ENCODE peak calls at places on chromosomes 7 and 10, in ten cellular contexts. A is H9, O is endothelial cell of umbilical vein, R is OCI-LY7, D is astrocyte, E is GM23248, I is fibroblast of lung, S is PC-9, T is H1, K is MM.1S. F is an unnamed sample.
A peak's percentile ranks its signal among the peaks of the same experiment; 100 is the strongest.

GRCh38 chr7:94345907-94346306 is 48.8 kb upstream of the COL1A2 start:
- DNase-seq in A (no peak), O (no peak), R (no peak), D (no peak), E (no peak), I (no peak), S (no peak), T (no peak), K (no peak), F (no peak)

GRCh38 chr7:39333701-39334100 is 232.5 kb upstream of the YAE1 start:
- DNase-seq in A (no peak), O (no peak), R (no peak), D (no peak), E (no peak), I (no peak), S (no peak), T (no peak), K (no peak), F (no peak)

GRCh38 chr10:29588640-29589421 is 45.9 kb downstream of the SVIL start:
- DNase-seq in A (no peak), O (peak; percentile 34), R (no peak), D (peak; percentile 47), E (peak; percentile 68), I (peak; percentile 34), S (peak; percentile 77), T (no peak), K (no peak), F (no peak)

GRCh38 chr10:21138769-21139324 is 241.7 kb upstream of the NEBL start:
- DNase-seq in A (no peak), O (no peak), R (no peak), D (no peak), E (no peak), I (peak; percentile 31), S (no peak), T (no peak), K (no peak), F (no peak)

GRCh38 chr10:7501157-7501556 is 90.3 kb upstream of the SFMBT2 start:
- DNase-seq in A (no peak), O (no peak), R (no peak), D (no peak), E (no peak), I (no peak), S (no peak), T (no peak), K (no peak), F (peak; percentile 68)

GRCh38 chr10:74150151-74151056 is at the start of gene AP3M1:
- DNase-seq in A (peak; percentile 88), O (peak; percentile 82), R (peak; percentile 94), D (peak; percentile 17), E (peak; percentile 90), I (no peak), S (peak; percentile 85), T (peak; percentile 90), K (peak; percentile 90), F (peak; percentile 85)

GRCh38 chr7:86733783-86734182 is 90.1 kb downstream of the GRM3 start:
- DNase-seq in A (no peak), O (no peak), R (peak; percentile 27), D (peak; percentile 11), E (peak; percentile 27), I (no peak), S (no peak), T (no peak), K (no peak), F (peak; percentile 8)

GRCh38 chr10:128386231-128386630 is 260.0 kb upstream of the MKI67 start:
- DNase-seq in A (no peak), O (no peak), R (no peak), D (no peak), E (no peak), I (no peak), S (no peak), T (no peak), K (no peak), F (no peak)

GRCh38 chr10:70931168-70931805 is 42.9 kb upstream of the PCBD1 start:
- DNase-seq in A (no peak), O (no peak), R (no peak), D (peak; percentile 71), E (peak; percentile 42), I (no peak), S (peak; percentile 70), T (no peak), K (no peak), F (no peak)

GRCh38 chr10:10977978-10978377 is 39.7 kb upstream of the CELF2 start:
- DNase-seq in A (no peak), O (no peak), R (no peak), D (no peak), E (peak; percentile 84), I (no peak), S (no peak), T (no peak), K (no peak), F (no peak)

GRCh38 chr7:135801877-135802276 is 53.3 kb upstream of the FAM180A start:
- DNase-seq in A (no peak), O (no peak), R (no peak), D (no peak), E (no peak), I (no peak), S (no peak), T (no peak), K (no peak), F (no peak)

DNA sequence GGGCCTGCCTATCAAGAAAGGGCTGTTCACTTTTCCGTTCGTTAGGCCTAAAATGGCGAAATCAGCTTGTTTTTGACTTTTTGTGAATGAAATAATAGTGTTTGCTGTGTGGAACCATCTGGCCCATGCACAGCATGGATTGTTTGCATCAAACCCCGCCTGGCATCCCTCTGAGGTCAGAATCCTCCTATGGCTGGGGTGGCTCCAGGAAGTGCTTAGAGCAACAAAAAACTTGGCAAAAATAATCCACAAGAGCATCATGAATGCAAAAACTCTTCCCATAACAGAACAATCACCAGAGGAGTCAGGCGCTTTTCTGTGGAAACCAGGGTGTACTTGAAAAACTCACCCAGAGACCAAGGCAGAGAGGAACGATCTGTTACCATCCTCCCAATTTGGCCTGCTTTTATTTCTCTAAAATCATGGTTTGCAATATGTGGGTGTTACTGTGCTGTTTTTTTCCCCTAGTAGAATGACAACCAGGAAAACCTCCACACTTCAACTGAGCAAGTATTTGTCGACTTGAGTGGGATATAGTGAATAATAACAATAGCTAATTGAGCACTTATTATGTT is 36.3 kb upstream of the XPNPEP1 start:
- DNase-seq in A (no peak), O (no peak), R (no peak), D (no peak), E (no peak), I (peak; percentile 64), S (no peak), T (no peak), K (no peak), F (no peak)
- H2AFZ ChIP-seq in A (no peak overlapping the region), O (no peak overlapping the region), R (no peak overlapping the region), D (no peak overlapping the region), E (no peak overlapping the region), I (no peak overlapping the region), S (no peak overlapping the region), T (no peak overlapping the region), K (no peak overlapping the region), F (no peak overlapping the region)

GRCh38 chr10:14605231-14605925 is 169.3 kb downstream of the FAM107B start:
- DNase-seq in A (peak; percentile 17), O (peak; percentile 72), R (no peak), D (peak; percentile 58), E (peak; percentile 88), I (peak; percentile 36), S (peak; percentile 32), T (no peak), K (peak; percentile 6), F (no peak)
- H3K4me2 ChIP-seq in A (peak overlapping the region; percentile 85), O (peak overlapping the region; percentile 92), R (peak overlapping the region; percentile 93), D (peak overlapping the region; percentile 99), E (peak overlapping the region; percentile 95), I (peak overlapping the region; percentile 86), S (peak overlapping the region; percentile 100), T (peak overlapping the region; percentile 57), K (no peak overlapping the region), F (no peak overlapping the region)

DNA sequence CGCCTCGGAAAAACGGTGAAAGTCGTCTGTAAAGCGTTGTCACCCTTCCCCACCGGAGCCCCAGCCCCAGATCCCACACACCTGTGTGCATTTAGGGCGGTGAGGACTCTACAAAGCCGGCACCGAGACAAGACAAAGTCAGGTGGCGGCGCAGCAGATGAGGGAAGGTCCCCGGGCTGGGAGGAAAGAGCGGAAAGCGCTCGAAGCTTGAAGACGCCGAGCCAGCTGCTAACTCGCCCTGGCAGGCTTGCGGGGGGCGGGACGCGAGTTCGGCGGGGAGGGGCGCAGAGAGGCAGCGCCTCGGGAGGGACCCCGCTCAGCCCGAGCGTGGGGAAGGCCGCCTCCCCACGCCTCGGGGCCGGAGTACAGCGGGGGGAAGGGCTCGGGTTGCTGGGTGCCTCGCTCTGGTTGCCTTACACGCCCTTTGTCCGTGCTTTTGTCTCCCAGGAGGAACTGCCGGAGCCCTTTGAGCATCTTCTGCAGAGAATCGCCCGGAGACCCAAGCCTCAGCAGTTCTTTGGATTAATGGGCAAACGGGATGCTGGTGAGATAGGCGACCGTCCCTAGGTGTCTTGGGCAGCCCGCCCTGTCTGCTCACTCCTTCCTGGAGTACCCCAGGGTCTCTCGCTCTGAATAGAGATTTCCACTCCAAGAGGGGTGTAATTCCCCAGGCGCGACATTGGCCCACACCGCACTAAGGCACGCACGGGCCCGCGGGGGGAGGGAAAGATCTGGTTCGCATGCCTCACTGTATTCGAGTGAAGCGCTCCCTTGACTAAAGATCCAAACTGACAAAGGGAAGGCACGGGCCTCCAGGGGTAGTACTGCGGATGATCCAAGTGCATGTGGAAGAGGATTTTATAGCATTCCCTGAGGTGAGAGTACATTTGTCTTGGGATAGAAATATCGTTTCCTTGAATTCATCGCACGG is 1.7 kb downstream of the TAC1 start:
- DNase-seq in A (peak; percentile 64), O (no peak), R (no peak), D (no peak), E (peak; percentile 10), I (no peak), S (no peak), T (peak; percentile 75), K (no peak), F (no peak)
- H2AFZ ChIP-seq in A (no peak overlapping the region), O (no peak overlapping the region), R (no peak overlapping the region), D (peak overlapping the region; percentile 34), E (peak overlapping the region; percentile 17), I (no peak overlapping the region), S (no peak overlapping the region), T (no peak overlapping the region), K (peak overlapping the region; percentile 27), F (no peak overlapping the region)

DNA sequence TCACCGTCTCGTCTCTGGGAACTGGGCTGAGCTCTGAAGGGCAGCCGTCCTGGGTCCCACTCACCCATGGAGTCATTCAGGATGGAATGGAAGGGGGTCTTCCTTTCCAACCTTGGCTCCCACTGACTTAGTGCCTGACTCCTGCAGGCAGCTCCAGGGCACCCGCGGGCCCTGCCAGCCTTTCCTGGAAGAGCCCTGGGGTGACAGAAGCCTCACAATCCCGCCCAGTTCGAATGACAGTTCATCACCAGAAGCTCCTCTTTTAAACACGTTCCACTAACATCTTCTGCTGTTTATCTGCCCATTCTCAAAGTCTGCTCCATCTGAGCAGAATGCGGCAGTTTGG is 110.6 kb downstream of the TNS3 start:
- DNase-seq in A (no peak), O (no peak), R (no peak), D (no peak), E (no peak), I (no peak), S (no peak), T (no peak), K (no peak), F (no peak)
- H3K4me2 ChIP-seq in A (no peak overlapping the region), O (no peak overlapping the region), R (no peak overlapping the region), D (no peak overlapping the region), E (no peak overlapping the region), I (no peak overlapping the region), S (no peak overlapping the region), T (peak overlapping the region; percentile 6), K (no peak overlapping the region), F (no peak overlapping the region)

GRCh38 chr7:29859089-29859488 is 52.8 kb downstream of the WIPF3 start:
- DNase-seq in A (no peak), O (no peak), R (no peak), D (no peak), E (no peak), I (no peak), S (no peak), T (no peak), K (no peak), F (no peak)
- H2AFZ ChIP-seq in A (no peak overlapping the region), O (no peak overlapping the region), R (no peak overlapping the region), D (no peak overlapping the region), E (no peak overlapping the region), I (no peak overlapping the region), S (no peak overlapping the region), T (no peak overlapping the region), K (no peak overlapping the region), F (no peak overlapping the region)

F was measured in DND-41.